ENCODE peak calls at places on chromosome 3, in nine cellular contexts. J, M, F, S, U, E, Y, V and X are unnamed samples.

GRCh38 chr3:17552351-17552750 is 190.1 kb downstream of the TBC1D5 start:
- DNase-seq in V (no peak), F (no peak), J (no peak), E (no peak), S (no peak), M (no peak), Y (no peak), U (no peak), X (no peak)

GRCh38 chr3:18016366-18016765 is 273.9 kb upstream of the TBC1D5 start:
- DNase-seq in Y (no peak), E (no peak), J (no peak), M (no peak), V (no peak), S (no peak), F (no peak), U (no peak), X (no peak)

GRCh38 chr3:49900491-49901153 is 3.1 kb downstream of the MST1R start:
- DNase-seq in J (no peak), V (peak), Y (peak), M (no peak), U (no peak), F (no peak), S (peak), E (no peak), X (no peak)

GRCh38 chr3:167996514-167996913 is 99.2 kb downstream of the GOLIM4 start:
- DNase-seq in Y (no peak), V (no peak), S (no peak), U (no peak), F (no peak), M (no peak), E (no peak), J (no peak), X (no peak)

GRCh38 chr3:130715616-130716015 is 31.0 kb downstream of the PIK3R4 start:
- DNase-seq in E (no peak), Y (no peak), U (no peak), M (no peak), S (no peak), V (no peak), F (no peak), J (no peak), X (no peak)

GRCh38 chr3:128269131-128269775 is 116.0 kb downstream of the EEFSEC start:
- DNase-seq in U (no peak), V (no peak), E (no peak), J (no peak), Y (no peak), S (no peak), M (no peak), F (no peak), X (no peak)

GRCh38 chr3:186964071-186964470 is 33.7 kb downstream of the ST6GAL1 start:
- DNase-seq in U (no peak), F (no peak), Y (no peak), V (no peak), J (no peak), E (no peak), S (no peak), M (no peak), X (no peak)

GRCh38 chr3:36843065-36844051 is 79.0 kb upstream of the DCLK3 start:
- DNase-seq in M (no peak), F (peak), S (peak), U (peak), E (no peak), J (peak), Y (no peak), V (no peak), X (peak)

GRCh38 chr3:42507751-42508335 is 5.4 kb downstream of the VIPR1 start:
- DNase-seq in Y (no peak), V (no peak), U (no peak), S (no peak), M (no peak), E (no peak), J (no peak), F (no peak), X (no peak)

GRCh38 chr3:179666436-179667035 is 13.7 kb downstream of the USP13 start:
- DNase-seq in M (no peak), S (peak), E (no peak), V (peak), F (no peak), J (peak), Y (peak), U (no peak), X (no peak)

GRCh38 chr3:54853573-54854404 is 74.1 kb downstream of the LRTM1 start:
- DNase-seq in V (peak), M (peak), S (peak), Y (peak), U (peak), F (peak), J (peak), E (peak), X (peak)

GRCh38 chr3:79167651-79168416 is 600.0 kb downstream of the ROBO1 start:
- DNase-seq in E (no peak), J (peak), S (peak), F (no peak), V (no peak), M (peak), U (no peak), Y (no peak), X (no peak)

GRCh38 chr3:141508067-141508436 is 21.2 kb downstream of the RASA2 start:
- DNase-seq in M (no peak), F (no peak), V (no peak), S (no peak), E (no peak), U (no peak), J (no peak), Y (no peak), X (no peak)

GRCh38 chr3:69033470-69033869 is 18.7 kb downstream of the TMF1 start:
- DNase-seq in M (no peak), V (no peak), F (no peak), Y (no peak), S (peak), J (peak), U (no peak), E (no peak), X (no peak)

GRCh38 chr3:138449490-138449889 is 15.1 kb downstream of the ESYT3 start:
- DNase-seq in J (no peak), Y (no peak), E (no peak), S (no peak), U (no peak), F (no peak), V (no peak), M (no peak), X (no peak)

GRCh38 chr3:25426408-25426807 is 1.7 kb upstream of the RARB start:
- DNase-seq in S (no peak), M (no peak), U (no peak), F (no peak), J (no peak), E (no peak), V (no peak), Y (peak), X (no peak)

GRCh38 chr3:161356287-161356686 is 15.0 kb downstream of the SPTSSB start:
- DNase-seq in S (no peak), V (no peak), J (no peak), U (no peak), E (no peak), F (no peak), Y (no peak), M (no peak), X (no peak)

GRCh38 chr3:186095584-186096061 is 13.3 kb downstream of the ETV5 start:
- DNase-seq in E (no peak), J (no peak), F (no peak), Y (no peak), V (peak), M (no peak), S (no peak), U (no peak), X (no peak)

GRCh38 chr3:134360046-134360445 is 14.2 kb downstream of the AMOTL2 start:
- DNase-seq in V (no peak), U (no peak), Y (no peak), F (no peak), J (no peak), S (no peak), E (no peak), M (no peak), X (no peak)

GRCh38 chr3:133522036-133522435 is 51.5 kb upstream of the CDV3 start:
- DNase-seq in S (no peak), M (no peak), E (no peak), U (no peak), Y (no peak), J (no peak), V (no peak), F (no peak), X (no peak)

GRCh38 chr3:45123030-45123429 is 23.1 kb downstream of the CDCP1 start:
- DNase-seq in F (no peak), J (peak), V (no peak), E (no peak), U (no peak), Y (no peak), M (peak), S (peak), X (no peak)

GRCh38 chr3:132513057-132513456 is 84.0 kb upstream of the ACKR4 start:
- DNase-seq in M (no peak), J (no peak), F (no peak), V (no peak), E (no peak), Y (no peak), U (no peak), S (no peak), X (no peak)

GRCh38 chr3:15781131-15781530 is 16.6 kb downstream of the ANKRD28 start:
- DNase-seq in U (no peak), M (no peak), Y (no peak), J (no peak), F (no peak), E (no peak), S (no peak), V (no peak), X (no peak)

GRCh38 chr3:52763466-52763865 is 7.3 kb downstream of the NEK4 start:
- DNase-seq in V (no peak), U (no peak), E (no peak), Y (no peak), M (no peak), J (peak), F (no peak), S (peak), X (no peak)

GRCh38 chr3:158091526-158091925 is 14.7 kb downstream of the SHOX2 start:
- DNase-seq in M (no peak), J (peak), V (no peak), U (no peak), F (no peak), Y (no peak), E (no peak), S (peak), X (no peak)

GRCh38 chr3:138468886-138469285 is 34.5 kb downstream of the ESYT3 start:
- DNase-seq in E (no peak), S (no peak), V (no peak), U (no peak), J (no peak), F (no peak), M (no peak), Y (no peak), X (no peak)

GRCh38 chr3:111712294-111713180 is 117.4 kb upstream of the ZBED2 start:
- DNase-seq in J (no peak), F (no peak), Y (no peak), U (no peak), S (no peak), V (no peak), E (no peak), M (no peak), X (no peak)

GRCh38 chr3:45261333-45262110 is 35.4 kb upstream of the TMEM158 start:
- DNase-seq in M (no peak), J (no peak), V (no peak), Y (no peak), F (no peak), S (no peak), U (no peak), E (no peak), X (no peak)

GRCh38 chr3:171064461-171064860 is 37.9 kb upstream of the SLC2A2 start:
- DNase-seq in S (no peak), V (no peak), U (no peak), F (no peak), Y (no peak), J (no peak), M (no peak), E (no peak), X (no peak)

GRCh38 chr3:197001106-197001971 is 28.3 kb downstream of the MELTF start:
- DNase-seq in F (no peak), Y (no peak), V (no peak), S (no peak), J (no peak), M (no peak), U (no peak), E (no peak), X (no peak)

GRCh38 chr3:58749948-58750347 is 83.4 kb upstream of the FAM3D start:
- DNase-seq in V (no peak), S (no peak), E (no peak), M (no peak), U (no peak), F (no peak), J (no peak), Y (no peak), X (no peak)

GRCh38 chr3:169907944-169908343 is 3.4 kb upstream of the SAMD7 start:
- DNase-seq in V (no peak), F (no peak), Y (no peak), E (no peak), M (no peak), S (no peak), J (no peak), U (no peak), X (no peak)

GRCh38 chr3:183699238-183699947 is 1.8 kb downstream of the YEATS2 start:
- DNase-seq in M (no peak), E (no peak), S (no peak), J (no peak), F (no peak), V (no peak), Y (no peak), U (no peak), X (no peak)

GRCh38 chr3:120364821-120365220 is 15.7 kb upstream of the LRRC58 start:
- DNase-seq in S (peak), E (no peak), V (no peak), U (no peak), J (peak), Y (no peak), F (no peak), M (no peak), X (no peak)

GRCh38 chr3:37999836-38000235 is 9.2 kb downstream of the VILL start:
- DNase-seq in V (peak), S (no peak), Y (no peak), U (no peak), E (no peak), J (no peak), M (no peak), F (no peak), X (no peak)

GRCh38 chr3:135017494-135017893 is 222.4 kb downstream of the EPHB1 start:
- DNase-seq in V (no peak), S (no peak), E (no peak), M (no peak), U (no peak), F (no peak), J (no peak), Y (no peak), X (no peak)

GRCh38 chr3:106850429-106850828 is 526.8 kb upstream of the CCDC54 start:
- DNase-seq in E (no peak), V (no peak), J (peak), Y (no peak), U (no peak), F (no peak), S (peak), M (no peak), X (no peak)

GRCh38 chr3:115347737-115348136 is 200.6 kb upstream of the ZBTB20 start:
- DNase-seq in Y (no peak), F (no peak), U (no peak), E (no peak), J (peak), V (no peak), M (no peak), S (peak), X (no peak)

GRCh38 chr3:33218446-33219174 is at the start of gene SUSD5:
- DNase-seq in J (peak), S (peak), Y (no peak), U (no peak), M (no peak), E (no peak), F (peak), V (no peak), X (peak)

GRCh38 chr3:13166243-13167063 is 93.2 kb upstream of the IQSEC1 start:
- DNase-seq in M (no peak), S (no peak), F (no peak), E (no peak), U (no peak), J (no peak), Y (no peak), V (no peak), X (no peak)

GRCh38 chr3:13168391-13168790 is 95.2 kb upstream of the IQSEC1 start:
- DNase-seq in M (no peak), F (no peak), V (no peak), Y (no peak), E (no peak), J (no peak), U (no peak), S (no peak), X (no peak)

GRCh38 chr3:13165576-13165975 is 92.3 kb upstream of the IQSEC1 start:
- DNase-seq in M (no peak), U (no peak), E (no peak), J (no peak), Y (no peak), F (no peak), S (no peak), V (no peak), X (no peak)

GRCh38 chr3:13167064-13167743 is 94.0 kb upstream of the IQSEC1 start:
- DNase-seq in V (no peak), S (no peak), Y (no peak), M (no peak), U (no peak), E (no peak), J (no peak), F (no peak), X (no peak)

DNA sequence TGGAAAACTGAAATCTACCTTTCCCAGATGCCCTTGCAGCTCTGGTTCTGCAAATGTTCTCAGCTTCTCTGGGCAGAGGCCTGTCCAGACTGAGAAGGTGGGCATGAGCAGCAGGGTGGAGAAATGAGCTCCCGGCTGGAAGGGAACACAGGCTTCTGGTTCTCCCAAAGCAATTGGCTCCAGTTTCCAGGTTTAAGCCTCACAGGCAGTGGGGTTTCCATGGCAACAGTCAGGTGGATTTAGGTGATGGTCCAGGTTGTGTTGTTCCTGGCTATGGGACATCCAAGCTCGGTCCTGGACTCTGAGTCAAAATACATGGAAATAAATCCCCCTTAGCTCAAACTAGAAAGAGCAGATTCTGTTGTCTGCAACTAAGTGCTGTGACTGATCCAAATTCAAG is 94.6 kb upstream of the IQSEC1 start:
- DNase-seq in F (no peak), M (no peak), Y (no peak), J (no peak), U (no peak), E (no peak), S (no peak), V (no peak), X (no peak)
- TF ChIP-seq CTCF in F (no peak), M (no peak), Y (no peak), J (no peak), U (no peak), E (no peak), S (no peak), V (no peak), X (no peak)

GRCh38 chr3:61315874-61316273 is 64.6 kb upstream of the FHIT start:
- DNase-seq in V (no peak), Y (no peak), J (peak), U (no peak), F (peak), M (no peak), S (peak), E (no peak), X (peak)
- TF ChIP-seq CTCF in V (no peak), Y (no peak), J (no peak), U (no peak), F (no peak), M (no peak), S (no peak), E (no peak), X (no peak)

DNA sequence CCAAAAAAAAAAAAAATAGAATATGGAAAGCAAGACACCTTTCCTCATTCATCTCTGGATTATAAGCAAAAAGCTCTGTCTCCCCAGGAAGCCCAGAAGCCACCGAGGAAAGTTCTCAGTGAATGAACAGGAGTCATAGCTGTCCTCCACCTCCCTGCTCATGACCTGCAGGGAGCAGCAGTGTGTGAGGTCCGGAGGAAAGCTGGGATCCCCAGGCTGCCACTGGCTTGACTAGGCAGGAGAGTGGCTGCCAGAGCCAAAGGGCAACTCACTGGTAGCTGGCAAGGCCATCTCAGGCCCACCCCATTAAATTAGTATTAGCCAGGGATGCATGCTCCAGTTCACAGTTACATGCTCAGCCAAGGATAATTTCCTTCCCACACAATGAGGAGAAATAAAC is 191.6 kb upstream of the STT3B start:
- DNase-seq in U (no peak), S (no peak), Y (no peak), J (no peak), V (peak), E (no peak), F (peak), M (no peak), X (no peak)
- TF ChIP-seq CTCF in U (no peak), S (peak), Y (no peak), J (no peak), V (no peak), E (no peak), F (no peak), M (no peak), X (peak)

DNA sequence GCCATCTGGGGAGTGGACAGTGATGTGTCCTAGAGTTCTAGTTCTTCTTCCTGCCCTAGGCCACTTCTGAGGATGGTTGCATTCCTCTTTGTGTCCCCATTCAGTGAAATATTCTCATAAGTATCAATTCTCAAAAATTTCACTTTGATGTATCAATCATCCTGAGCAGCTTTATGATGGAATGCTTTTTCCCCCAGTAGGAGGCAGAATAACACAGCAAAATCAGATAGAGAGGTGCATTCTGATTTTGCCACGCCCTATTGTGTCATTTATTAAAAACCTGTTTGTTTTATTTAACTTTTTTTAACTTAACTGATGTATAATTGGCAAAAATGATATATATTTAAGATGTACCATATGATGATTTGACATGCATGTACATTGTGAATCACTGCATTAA is 656.0 kb upstream of the GRM7 start:
- DNase-seq in F (no peak), Y (no peak), J (no peak), V (no peak), S (no peak), M (no peak), U (no peak), E (no peak), X (no peak)
- TF ChIP-seq CTCF in F (no peak), Y (no peak), J (no peak), V (no peak), S (no peak), M (no peak), U (peak), E (peak), X (no peak)

GRCh38 chr3:98994128-98994762 is 92.8 kb upstream of the DCBLD2 start:
- DNase-seq in M (peak), V (no peak), J (peak), S (peak), Y (no peak), E (no peak), F (no peak), U (no peak), X (no peak)

GRCh38 chr3:98986073-98986472 is 84.6 kb upstream of the DCBLD2 start:
- DNase-seq in Y (no peak), M (peak), F (peak), S (peak), U (no peak), J (peak), V (no peak), E (no peak), X (peak)

GRCh38 chr3:98985406-98985805 is 83.9 kb upstream of the DCBLD2 start:
- DNase-seq in F (no peak), Y (no peak), V (no peak), J (peak), E (no peak), M (no peak), U (no peak), S (peak), X (no peak)

GRCh38 chr3:98990657-98991056 is 89.2 kb upstream of the DCBLD2 start:
- DNase-seq in J (no peak), M (no peak), Y (no peak), V (no peak), E (no peak), U (no peak), S (no peak), F (no peak), X (no peak)

GRCh38 chr3:98991393-98991792 is 89.9 kb upstream of the DCBLD2 start:
- DNase-seq in U (no peak), V (no peak), F (no peak), S (peak), Y (no peak), E (no peak), M (no peak), J (no peak), X (no peak)
- TF ChIP-seq CTCF in U (no peak), V (no peak), F (no peak), S (peak), Y (no peak), E (no peak), M (no peak), J (peak), X (no peak)